ENCODE peak calls at places on chromosomes 16 and 17, in seven cellular contexts. D is astrocyte of the spinal cord, L is HFF-Myc, A is foreskin fibroblast, U is IMR-90, K is spleen, G is prostate gland. M is an unnamed sample.

GRCh38 chr17:81428121-81428515 is 32.9 kb downstream of the BAHCC1 start:
- DNase-seq in D (peak; percentile 42), K (no peak), L (no peak), G (no peak), A (no peak), U (no peak), M (no peak)

GRCh38 chr17:55285340-55286301 is 20.9 kb downstream of the HLF start:
- DNase-seq in U (peak; percentile 68), L (peak; percentile 19), A (peak; percentile 81), G (peak; percentile 94), D (peak; percentile 81), K (no peak), M (peak; percentile 52)

GRCh38 chr17:73850426-73850825 is 206.2 kb upstream of the SDK2 start:
- DNase-seq in K (no peak), G (no peak), D (no peak), L (no peak), U (no peak), A (no peak), M (no peak)

GRCh38 chr17:80785477-80786178 is 206.0 kb upstream of the CHMP6 start:
- DNase-seq in D (no peak), L (no peak), G (no peak), A (no peak), U (no peak), K (no peak), M (no peak)

GRCh38 chr16:49471038-49471727 is 97.6 kb downstream of the C16orf78 start:
- DNase-seq in A (no peak), L (no peak), K (peak; percentile 36), U (no peak), D (no peak), G (no peak), M (no peak)

GRCh38 chr16:28202147-28202746 is 9.5 kb downstream of the XPO6 start:
- DNase-seq in L (no peak), D (no peak), A (no peak), U (no peak), K (no peak), G (no peak), M (no peak)

GRCh38 chr16:66512589-66513404 is 37.1 kb downstream of the TK2 start:
- DNase-seq in U (no peak), K (no peak), L (no peak), A (peak; percentile 51), G (no peak), D (peak; percentile 28), M (no peak)

GRCh38 chr16:19776565-19776964 is 58.5 kb downstream of the IQCK start:
- DNase-seq in D (no peak), L (no peak), K (no peak), A (no peak), U (no peak), G (no peak), M (no peak)

GRCh38 chr17:76862079-76862478 is 6.1 kb upstream of the MGAT5B start:
- DNase-seq in G (no peak), U (no peak), A (no peak), D (no peak), K (no peak), L (no peak), M (no peak)

GRCh38 chr17:76266244-76266938 is 1.2 kb downstream of the UBALD2 start:
- DNase-seq in A (no peak), K (no peak), G (peak; percentile 36), L (no peak), U (peak; percentile 30), D (peak; percentile 35), M (no peak)

GRCh38 chr17:691423-691822 is 23.2 kb downstream of the VPS53 start:
- DNase-seq in G (no peak), U (peak; percentile 76), D (peak; percentile 52), K (no peak), L (no peak), A (peak; percentile 58), M (no peak)

DNA sequence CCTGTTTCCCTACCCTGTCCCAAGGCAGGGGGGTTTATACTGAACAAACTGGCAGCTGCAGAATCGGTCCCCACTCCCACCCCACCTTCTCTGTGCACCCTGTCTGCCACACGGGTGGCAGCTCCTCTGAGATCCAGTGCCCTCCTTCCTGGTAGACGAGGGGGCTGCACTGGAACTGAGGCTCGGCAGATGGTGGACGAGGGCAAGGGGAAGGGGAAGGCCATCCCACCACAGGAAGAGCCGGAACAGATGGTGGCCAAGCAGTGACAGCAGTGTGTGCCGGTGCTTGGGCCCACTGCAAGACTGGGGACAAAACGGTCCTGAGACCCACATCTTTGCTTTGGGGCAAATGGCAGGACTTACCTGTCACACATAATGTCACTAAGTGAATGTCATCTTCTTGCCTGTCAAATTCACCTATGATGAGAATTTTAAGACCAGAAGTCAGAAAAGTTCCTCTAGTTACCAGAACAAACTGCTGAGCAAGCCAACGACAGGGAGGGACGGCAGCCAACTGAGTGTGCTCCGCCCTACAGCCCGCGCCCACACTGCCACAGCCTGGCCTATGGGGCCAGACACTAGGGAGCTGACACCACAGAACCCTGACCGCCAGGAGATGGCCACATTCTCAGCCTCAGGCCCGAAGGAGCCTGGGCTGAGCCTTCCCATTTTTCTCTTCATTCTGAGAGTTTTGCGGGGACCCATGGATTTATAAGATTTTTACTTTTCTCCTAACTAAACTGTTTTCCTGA is 14.4 kb downstream of the NTAN1 start:
- DNase-seq in D (peak; percentile 22), L (no peak), K (peak; percentile 85), A (peak; percentile 79), G (peak; percentile 78), U (peak; percentile 48), M (no peak)
- TF ChIP-seq CTCF in D (no peak), L (no peak), K (no peak), A (peak; percentile 17), G (peak; percentile 35), U (peak; percentile 9), M (no peak)

GRCh38 chr16:85136213-85136704 is 24.0 kb upstream of the CIBAR2 start:
- DNase-seq in K (no peak), A (no peak), D (no peak), U (no peak), G (no peak), L (no peak), M (no peak)
- H3K4me3 ChIP-seq in K (peak overlapping the region; percentile 41), A (no peak overlapping the region), D (no peak overlapping the region), U (no peak overlapping the region), G (no peak overlapping the region), L (no peak overlapping the region), M (no peak overlapping the region)

GRCh38 chr17:37239690-37240344 is 136.0 kb upstream of the C17orf78 start:
- DNase-seq in G (no peak), A (peak; percentile 35), K (no peak), L (no peak), U (peak; percentile 72), D (peak; percentile 50), M (peak; percentile 11)
- TF ChIP-seq CTCF in G (peak; percentile 60), A (peak; percentile 66), K (peak; percentile 64), L (peak; percentile 52), U (peak; percentile 75), D (peak; percentile 71), M (peak; percentile 61)

GRCh38 chr17:50274945-50275221 is 617 bp downstream of the TMEM92 start:
- DNase-seq in G (no peak), L (no peak), D (no peak), A (no peak), U (no peak), K (no peak), M (no peak)

GRCh38 chr17:50276588-50277356 is 2.5 kb downstream of the TMEM92 start:
- DNase-seq in A (no peak), G (no peak), D (no peak), L (no peak), U (no peak), K (no peak), M (no peak)

GRCh38 chr17:50274142-50274944 is at the start of gene TMEM92:
- DNase-seq in U (no peak), K (peak; percentile 75), D (peak; percentile 33), L (no peak), A (no peak), G (no peak), M (no peak)

GRCh38 chr17:50273654-50274040 is 619 bp upstream of the TMEM92 start:
- DNase-seq in G (no peak), U (no peak), K (peak; percentile 70), L (no peak), A (no peak), D (no peak), M (no peak)

GRCh38 chr17:50275279-50275678 is 1.0 kb downstream of the TMEM92 start:
- DNase-seq in G (no peak), A (no peak), K (peak; percentile 23), L (no peak), U (no peak), D (no peak), M (no peak)
- H3K4me3 ChIP-seq in G (no peak overlapping the region), A (no peak overlapping the region), K (no peak overlapping the region), L (no peak overlapping the region), U (no peak overlapping the region), D (no peak overlapping the region), M (no peak overlapping the region)